ENCODE peak calls at places on chromosomes 6 and 20, in four cellular contexts. H is A549, D is HCT116, B is fibroblast of lung. M is an unnamed sample.

GRCh38 chr6:157672726-157673412 is 150.2 kb upstream of the SNX9 start:
- DNase-seq in H (no peak), D (no peak), B (no peak), M (no peak)

GRCh38 chr6:27287751-27288135 is 24.3 kb downstream of the POM121L2 start:
- DNase-seq in H (no peak), D (no peak), B (no peak), M (no peak)

GRCh38 chr20:53940883-53941546 is 129.4 kb downstream of the BCAS1 start:
- DNase-seq in H (peak; percentile 19), D (no peak), B (peak; percentile 96), M (peak; percentile 92)

GRCh38 chr6:2655844-2656433 is 94.8 kb downstream of the MYLK4 start:
- DNase-seq in H (no peak), D (no peak), B (no peak), M (no peak)

GRCh38 chr6:16132909-16133308 is 4.0 kb downstream of the MYLIP start:
- DNase-seq in H (no peak), D (no peak), B (no peak), M (no peak)

GRCh38 chr6:1665214-1665613 is 55.5 kb downstream of the FOXC1 start:
- DNase-seq in H (no peak), D (no peak), B (no peak), M (no peak)

GRCh38 chr20:51042657-51043247 is 19.8 kb upstream of the KCNG1 start:
- DNase-seq in H (no peak), D (peak; percentile 22), B (no peak), M (no peak)

GRCh38 chr20:50541606-50542041 is 31.4 kb downstream of the PTPN1 start:
- DNase-seq in H (no peak), D (peak; percentile 43), B (no peak), M (peak; percentile 66)

GRCh38 chr6:84615113-84615850 is 149.1 kb downstream of the TBX18 start:
- DNase-seq in H (no peak), D (no peak), B (no peak), M (no peak)

GRCh38 chr6:138593100-138593877 is 94.0 kb upstream of the NHSL1 start:
- DNase-seq in H (peak; percentile 70), D (peak; percentile 64), B (peak; percentile 98), M (peak; percentile 99)

GRCh38 chr6:124430741-124431140 is 531.5 kb upstream of the RNF217 start:
- DNase-seq in H (no peak), D (no peak), B (peak; percentile 34), M (no peak)

GRCh38 chr6:45970326-45970725 is 45.3 kb downstream of the CLIC5 start:
- DNase-seq in H (no peak), D (no peak), B (peak; percentile 5), M (no peak)

GRCh38 chr6:78476561-78476960 is 390.8 kb upstream of the IRAK1BP1 start:
- DNase-seq in H (no peak), D (no peak), B (no peak), M (no peak)

GRCh38 chr20:34112600-34113061 is 588 bp upstream of the EIF2S2 start:
- DNase-seq in H (peak; percentile 36), D (no peak), B (peak; percentile 36), M (peak; percentile 76)

GRCh38 chr6:22146581-22147468 is 150.0 kb downstream of the PRL start:
- DNase-seq in H (no peak), D (no peak), B (peak; percentile 19), M (peak; percentile 77)

GRCh38 chr6:109807881-109808280 is 116.8 kb downstream of the FIG4 start:
- DNase-seq in H (no peak), D (no peak), B (no peak), M (no peak)

GRCh38 chr20:63055575-63056235 is 48.9 kb upstream of the BHLHE23 start:
- DNase-seq in H (no peak), D (no peak), B (no peak), M (no peak)

GRCh38 chr20:25284131-25284601 is 36.3 kb downstream of the PYGB start:
- DNase-seq in H (no peak), D (no peak), B (no peak), M (no peak)

GRCh38 chr20:15297059-15297875 is 959.9 kb upstream of the FLRT3 start:
- DNase-seq in H (no peak), D (no peak), B (no peak), M (no peak)

GRCh38 chr6:35014341-35014740 is 125.3 kb downstream of the ANKS1A start:
- DNase-seq in H (no peak), D (no peak), B (no peak), M (no peak)

GRCh38 chr20:3896302-3896701 is 7.1 kb downstream of the PANK2 start:
- DNase-seq in H (no peak), D (no peak), B (peak; percentile 50), M (peak; percentile 60)

GRCh38 chr6:89311853-89312531 is 3.1 kb downstream of the GABRR2 start:
- DNase-seq in H (no peak), D (no peak), B (peak; percentile 77), M (peak; percentile 95)

GRCh38 chr20:41362748-41363140 is 3.9 kb downstream of the EMILIN3 start:
- DNase-seq in H (no peak), D (no peak), B (no peak), M (no peak)

GRCh38 chr6:40733770-40734396 is 146.7 kb upstream of the LRFN2 start:
- DNase-seq in H (no peak), D (no peak), B (no peak), M (no peak)

GRCh38 chr6:86856937-86857563 is 80.3 kb upstream of the HTR1E start:
- DNase-seq in H (peak; percentile 3), D (peak; percentile 31), B (peak; percentile 18), M (peak; percentile 43)

GRCh38 chr20:10919549-10920140 is 245.8 kb upstream of the JAG1 start:
- DNase-seq in H (no peak), D (no peak), B (peak; percentile 93), M (no peak)

GRCh38 chr20:59153355-59153681 is 10.3 kb upstream of the ZNF831 start:
- DNase-seq in H (no peak), D (no peak), B (no peak), M (no peak)

GRCh38 chr6:54428437-54428836 is 120.2 kb downstream of the TINAG start:
- DNase-seq in H (no peak), D (no peak), B (no peak), M (no peak)

GRCh38 chr6:169847773-169848380 is 96.5 kb downstream of the ERMARD start:
- DNase-seq in H (no peak), D (no peak), B (no peak), M (no peak)

DNA sequence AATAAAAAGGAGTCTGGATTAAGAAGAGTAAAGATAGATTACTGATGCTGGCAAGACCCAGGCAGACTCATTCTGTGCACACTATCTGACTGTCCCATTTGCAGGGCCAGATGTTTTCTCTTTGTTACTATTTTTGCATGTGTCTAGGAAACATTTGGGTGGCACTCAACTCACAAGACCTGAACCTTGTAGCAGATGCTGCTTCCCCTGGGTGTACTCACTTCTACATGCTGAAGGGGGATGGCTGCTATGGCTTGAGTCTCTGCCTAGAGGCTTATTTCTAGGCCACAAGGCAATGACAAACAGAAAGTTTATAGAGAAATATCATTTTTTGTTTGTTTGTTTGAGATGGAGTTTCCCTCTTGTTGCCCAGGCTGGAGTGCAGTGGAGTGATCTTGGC is 351.4 kb downstream of the FOXA2 start:
- DNase-seq in H (no peak), D (no peak), B (no peak), M (no peak)
- H3K4me2 ChIP-seq in H (no peak overlapping the region), D (no peak overlapping the region), B (no peak overlapping the region), M (no peak overlapping the region)

GRCh38 chr6:36753671-36754485 is 56.3 kb downstream of the RAB44 start:
- DNase-seq in H (no peak), D (no peak), B (no peak), M (no peak)

GRCh38 chr6:36752187-36752885 is 54.7 kb downstream of the RAB44 start:
- DNase-seq in H (no peak), D (no peak), B (no peak), M (peak; percentile 59)

GRCh38 chr6:36751833-36752186 is 54.2 kb downstream of the RAB44 start:
- DNase-seq in H (no peak), D (no peak), B (no peak), M (no peak)

GRCh38 chr6:36754582-36755434 is 57.2 kb downstream of the RAB44 start:
- DNase-seq in H (no peak), D (no peak), B (no peak), M (no peak)

DNA sequence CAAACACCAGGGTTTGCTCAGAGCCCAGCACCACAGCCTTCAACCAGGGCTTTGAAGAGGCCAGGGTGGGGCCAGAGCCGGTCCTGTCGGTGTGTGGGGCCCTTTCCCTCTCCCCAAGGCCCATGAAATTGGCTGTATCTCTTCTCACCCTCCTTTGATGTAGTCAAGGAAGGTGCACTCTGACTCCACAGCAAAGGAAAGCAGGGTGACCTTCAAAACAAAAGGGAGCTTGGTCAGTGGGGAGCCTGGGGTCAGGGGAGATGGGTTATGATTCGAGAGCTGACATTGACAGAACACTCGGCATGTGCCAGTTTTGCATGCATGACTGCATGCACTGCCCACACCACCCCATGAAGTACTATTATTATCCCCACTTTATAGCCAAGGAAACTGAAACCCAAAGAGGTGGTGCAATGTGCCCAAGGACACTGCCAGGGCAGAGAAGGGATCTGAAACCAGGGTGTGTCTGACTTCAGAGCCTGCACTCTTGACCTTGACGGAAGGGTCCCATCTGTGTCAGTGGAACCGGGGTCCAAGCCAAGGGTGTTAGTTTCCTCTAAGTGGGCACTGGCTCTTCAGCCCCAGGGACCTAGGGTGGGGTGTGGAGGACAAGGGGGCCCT is 55.4 kb downstream of the RAB44 start:
- DNase-seq in H (no peak), D (no peak), B (no peak), M (no peak)
- H3K4me2 ChIP-seq in H (no peak overlapping the region), D (peak overlapping the region; percentile 17), B (no peak overlapping the region), M (peak overlapping the region; percentile 1)

GRCh38 chr20:20341371-20341770 is 26.5 kb upstream of the INSM1 start:
- DNase-seq in H (no peak), D (no peak), B (no peak), M (no peak)
- H3K4me2 ChIP-seq in H (no peak overlapping the region), D (no peak overlapping the region), B (no peak overlapping the region), M (no peak overlapping the region)

GRCh38 chr20:19881990-19882389 is 123.9 kb downstream of the RIN2 start:
- DNase-seq in H (no peak), D (no peak), B (no peak), M (no peak)

GRCh38 chr20:19881080-19881840 is 123.2 kb downstream of the RIN2 start:
- DNase-seq in H (no peak), D (no peak), B (no peak), M (no peak)

GRCh38 chr20:19882446-19882845 is 124.4 kb downstream of the RIN2 start:
- DNase-seq in H (no peak), D (no peak), B (no peak), M (no peak)

GRCh38 chr20:19883501-19883900 is 125.4 kb downstream of the RIN2 start:
- DNase-seq in H (no peak), D (no peak), B (no peak), M (no peak)

DNA sequence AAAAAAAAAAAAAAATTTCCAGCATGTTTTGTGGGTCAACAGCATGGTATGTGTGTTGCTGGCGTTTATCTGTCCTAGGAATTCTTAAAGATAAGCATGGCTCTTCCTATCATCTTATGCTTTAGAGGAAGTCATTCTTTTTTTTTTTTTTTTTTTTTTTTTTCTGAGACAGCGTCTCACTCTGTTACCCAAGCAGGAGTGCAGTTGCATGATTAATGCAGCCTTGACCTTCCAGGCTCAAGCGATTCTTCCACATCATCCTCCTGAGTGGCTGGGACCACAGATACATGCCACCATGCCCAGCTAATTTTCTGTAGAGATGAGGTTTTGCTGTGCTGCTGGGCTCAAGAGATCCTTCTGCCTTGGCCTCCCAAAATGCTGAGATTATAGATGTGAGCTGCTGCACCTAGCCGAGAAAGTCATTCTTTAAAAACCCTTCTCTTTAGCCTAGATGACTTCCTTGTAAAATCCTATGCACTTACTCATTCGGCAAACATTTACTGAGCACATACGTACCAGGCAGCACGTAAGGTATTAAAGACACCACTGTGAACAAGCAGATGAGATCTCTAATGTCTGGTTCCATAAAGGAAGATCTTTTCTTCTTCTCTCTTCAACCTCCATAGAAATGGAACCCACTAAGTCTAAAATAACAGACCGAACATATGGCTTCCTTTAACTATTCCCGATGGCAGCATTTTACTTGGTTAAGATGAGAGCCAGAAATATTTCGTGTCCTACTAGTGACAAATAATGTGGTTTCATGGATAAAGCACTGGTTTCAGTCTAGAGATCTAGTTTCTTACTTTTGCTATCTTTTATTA is 122.4 kb downstream of the RIN2 start:
- DNase-seq in H (peak; percentile 88), D (peak; percentile 36), B (peak; percentile 84), M (no peak)
- H3K4me2 ChIP-seq in H (peak overlapping the region; percentile 69), D (peak overlapping the region; percentile 76), B (no peak overlapping the region), M (no peak overlapping the region)